ENCODE peak calls at places on chromosomes 4 and X, in ten cellular contexts. One of them, this sample, is unnamed.

GRCh38 chrX:133171962-133172708 is 46.0 kb downstream of the TFDP3 start:
- DNase-seq in astrocyte of the cerebellum: no peak
- DNase-seq in BJ: no peak
- DNase-seq in dorsolateral prefrontal cortex: no peak
- DNase-seq in coronary artery: no peak
- DNase-seq in heart left ventricle: no peak
- DNase-seq in MM.1S: peak
- DNase-seq in lower lobe of right lung: no peak
- DNase-seq in HFF-Myc: no peak
- DNase-seq in cardiac fibroblast: peak
- DNase-seq in this sample: peak

GRCh38 chr4:172485007-172485406 is 671.8 kb downstream of the GALNTL6 start:
- DNase-seq in astrocyte of the cerebellum: no peak
- DNase-seq in BJ: no peak
- DNase-seq in dorsolateral prefrontal cortex: no peak
- DNase-seq in coronary artery: no peak
- DNase-seq in heart left ventricle: no peak
- DNase-seq in MM.1S: no peak
- DNase-seq in lower lobe of right lung: no peak
- DNase-seq in HFF-Myc: no peak
- DNase-seq in cardiac fibroblast: no peak
- DNase-seq in this sample: no peak

GRCh38 chr4:75370582-75370981 is 143.6 kb downstream of the RCHY1 start:
- DNase-seq in astrocyte of the cerebellum: no peak
- DNase-seq in BJ: no peak
- DNase-seq in dorsolateral prefrontal cortex: no peak
- DNase-seq in coronary artery: no peak
- DNase-seq in heart left ventricle: no peak
- DNase-seq in MM.1S: no peak
- DNase-seq in lower lobe of right lung: no peak
- DNase-seq in HFF-Myc: no peak
- DNase-seq in cardiac fibroblast: no peak
- DNase-seq in this sample: no peak

GRCh38 chrX:68834371-68835103 is 5.7 kb downstream of the EFNB1 start:
- DNase-seq in astrocyte of the cerebellum: no peak
- DNase-seq in BJ: no peak
- DNase-seq in dorsolateral prefrontal cortex: no peak
- DNase-seq in coronary artery: peak
- DNase-seq in heart left ventricle: no peak
- DNase-seq in MM.1S: no peak
- DNase-seq in lower lobe of right lung: no peak
- DNase-seq in HFF-Myc: no peak
- DNase-seq in cardiac fibroblast: no peak
- DNase-seq in this sample: no peak

GRCh38 chr4:148998719-148999118 is 556.5 kb upstream of the NR3C2 start:
- DNase-seq in astrocyte of the cerebellum: no peak
- DNase-seq in BJ: no peak
- DNase-seq in dorsolateral prefrontal cortex: no peak
- DNase-seq in coronary artery: no peak
- DNase-seq in heart left ventricle: no peak
- DNase-seq in MM.1S: peak
- DNase-seq in lower lobe of right lung: no peak
- DNase-seq in HFF-Myc: peak
- DNase-seq in cardiac fibroblast: peak
- DNase-seq in this sample: peak

GRCh38 chrX:38117485-38117884 is 103.2 kb downstream of the SRPX start:
- DNase-seq in astrocyte of the cerebellum: peak
- DNase-seq in BJ: no peak
- DNase-seq in dorsolateral prefrontal cortex: no peak
- DNase-seq in coronary artery: no peak
- DNase-seq in heart left ventricle: no peak
- DNase-seq in MM.1S: no peak
- DNase-seq in lower lobe of right lung: no peak
- DNase-seq in HFF-Myc: no peak
- DNase-seq in cardiac fibroblast: peak
- DNase-seq in this sample: peak

GRCh38 chr4:53313510-53313909 is 52.4 kb downstream of the SCFD2 start:
- DNase-seq in astrocyte of the cerebellum: no peak
- DNase-seq in BJ: no peak
- DNase-seq in dorsolateral prefrontal cortex: peak
- DNase-seq in coronary artery: no peak
- DNase-seq in heart left ventricle: no peak
- DNase-seq in MM.1S: no peak
- DNase-seq in lower lobe of right lung: no peak
- DNase-seq in HFF-Myc: no peak
- DNase-seq in cardiac fibroblast: peak
- DNase-seq in this sample: peak

GRCh38 chr4:3266076-3266475 is 17.1 kb downstream of the MSANTD1 start:
- DNase-seq in astrocyte of the cerebellum: no peak
- DNase-seq in BJ: no peak
- DNase-seq in dorsolateral prefrontal cortex: no peak
- DNase-seq in coronary artery: peak
- DNase-seq in heart left ventricle: no peak
- DNase-seq in MM.1S: no peak
- DNase-seq in lower lobe of right lung: no peak
- DNase-seq in HFF-Myc: no peak
- DNase-seq in cardiac fibroblast: no peak
- DNase-seq in this sample: no peak

GRCh38 chr4:134952775-134953174 is 751.2 kb upstream of the PABPC4L start:
- DNase-seq in astrocyte of the cerebellum: no peak
- DNase-seq in BJ: no peak
- DNase-seq in dorsolateral prefrontal cortex: no peak
- DNase-seq in coronary artery: no peak
- DNase-seq in heart left ventricle: no peak
- DNase-seq in MM.1S: no peak
- DNase-seq in lower lobe of right lung: no peak
- DNase-seq in HFF-Myc: no peak
- DNase-seq in cardiac fibroblast: no peak
- DNase-seq in this sample: no peak

GRCh38 chrX:150857453-150857852 is 41.0 kb downstream of the CD99L2 start:
- DNase-seq in astrocyte of the cerebellum: no peak
- DNase-seq in BJ: no peak
- DNase-seq in dorsolateral prefrontal cortex: no peak
- DNase-seq in coronary artery: no peak
- DNase-seq in heart left ventricle: no peak
- DNase-seq in MM.1S: peak
- DNase-seq in lower lobe of right lung: no peak
- DNase-seq in HFF-Myc: no peak
- DNase-seq in cardiac fibroblast: no peak
- DNase-seq in this sample: no peak

GRCh38 chr4:139978692-139979091 is 175.3 kb downstream of the MAML3 start:
- DNase-seq in astrocyte of the cerebellum: no peak
- DNase-seq in BJ: no peak
- DNase-seq in dorsolateral prefrontal cortex: no peak
- DNase-seq in coronary artery: no peak
- DNase-seq in heart left ventricle: no peak
- DNase-seq in MM.1S: peak
- DNase-seq in lower lobe of right lung: no peak
- DNase-seq in HFF-Myc: no peak
- DNase-seq in cardiac fibroblast: no peak
- DNase-seq in this sample: no peak

GRCh38 chr4:159297088-159297487 is 194.2 kb downstream of the RAPGEF2 start:
- DNase-seq in astrocyte of the cerebellum: no peak
- DNase-seq in BJ: no peak
- DNase-seq in dorsolateral prefrontal cortex: no peak
- DNase-seq in coronary artery: no peak
- DNase-seq in heart left ventricle: no peak
- DNase-seq in MM.1S: no peak
- DNase-seq in lower lobe of right lung: no peak
- DNase-seq in HFF-Myc: no peak
- DNase-seq in cardiac fibroblast: no peak
- DNase-seq in this sample: peak

GRCh38 chr4:159303435-159303834 is 200.6 kb downstream of the RAPGEF2 start:
- DNase-seq in astrocyte of the cerebellum: no peak
- DNase-seq in BJ: no peak
- DNase-seq in dorsolateral prefrontal cortex: no peak
- DNase-seq in coronary artery: no peak
- DNase-seq in heart left ventricle: no peak
- DNase-seq in MM.1S: no peak
- DNase-seq in lower lobe of right lung: no peak
- DNase-seq in HFF-Myc: no peak
- DNase-seq in cardiac fibroblast: no peak
- DNase-seq in this sample: no peak

GRCh38 chr4:159296061-159296460 is 193.2 kb downstream of the RAPGEF2 start:
- DNase-seq in astrocyte of the cerebellum: no peak
- DNase-seq in BJ: no peak
- DNase-seq in dorsolateral prefrontal cortex: no peak
- DNase-seq in coronary artery: no peak
- DNase-seq in heart left ventricle: no peak
- DNase-seq in MM.1S: no peak
- DNase-seq in lower lobe of right lung: no peak
- DNase-seq in HFF-Myc: no peak
- DNase-seq in cardiac fibroblast: peak
- DNase-seq in this sample: peak

DNA sequence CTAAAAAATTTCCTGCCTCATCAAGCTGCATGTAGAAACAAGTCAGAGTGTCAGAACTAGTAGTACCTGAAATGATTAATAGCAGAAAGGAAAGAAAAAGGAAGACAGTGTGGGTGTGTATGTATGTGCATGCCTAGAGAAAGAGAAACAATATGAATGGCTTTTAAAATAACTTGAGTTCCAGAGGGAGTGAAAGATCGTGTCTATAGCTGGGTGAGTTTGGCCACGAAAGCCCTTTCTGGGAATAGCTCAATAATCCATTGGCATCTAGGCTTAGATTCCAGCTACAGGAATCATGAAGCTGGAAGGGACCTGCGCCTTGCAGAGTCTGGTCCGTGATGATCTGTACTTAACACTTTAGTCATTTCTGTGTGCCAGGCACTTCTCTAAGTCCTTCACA is 195.6 kb downstream of the RAPGEF2 start:
- DNase-seq in astrocyte of the cerebellum: no peak
- DNase-seq in BJ: no peak
- DNase-seq in dorsolateral prefrontal cortex: no peak
- DNase-seq in coronary artery: no peak
- DNase-seq in heart left ventricle: no peak
- DNase-seq in MM.1S: no peak
- DNase-seq in lower lobe of right lung: no peak
- DNase-seq in HFF-Myc: no peak
- DNase-seq in cardiac fibroblast: peak
- DNase-seq in this sample: peak
- H3K4me3 ChIP-seq in astrocyte of the cerebellum: no peak
- H3K4me3 ChIP-seq in BJ: no peak
- H3K4me3 ChIP-seq in dorsolateral prefrontal cortex: peak
- H3K4me3 ChIP-seq in coronary artery: no peak
- H3K4me3 ChIP-seq in heart left ventricle: no peak
- H3K4me3 ChIP-seq in MM.1S: no peak
- H3K4me3 ChIP-seq in lower lobe of right lung: no peak
- H3K4me3 ChIP-seq in HFF-Myc: no peak
- H3K4me3 ChIP-seq in cardiac fibroblast: no peak
- H3K4me3 ChIP-seq in this sample: no peak

GRCh38 chr4:180057198-180057821 is 2185.9 kb upstream of the TENM3 start:
- DNase-seq in astrocyte of the cerebellum: no peak
- DNase-seq in BJ: no peak
- DNase-seq in dorsolateral prefrontal cortex: no peak
- DNase-seq in coronary artery: no peak
- DNase-seq in heart left ventricle: no peak
- DNase-seq in MM.1S: peak
- DNase-seq in lower lobe of right lung: no peak
- DNase-seq in HFF-Myc: no peak
- DNase-seq in cardiac fibroblast: peak
- DNase-seq in this sample: no peak
- TF ChIP-seq CTCF in astrocyte of the cerebellum: no peak
- TF ChIP-seq CTCF in BJ: no peak
- TF ChIP-seq CTCF in dorsolateral prefrontal cortex: no peak
- TF ChIP-seq CTCF in coronary artery: no peak
- TF ChIP-seq CTCF in heart left ventricle: no peak
- TF ChIP-seq CTCF in MM.1S: peak
- TF ChIP-seq CTCF in lower lobe of right lung: no peak
- TF ChIP-seq CTCF in HFF-Myc: no peak
- TF ChIP-seq CTCF in cardiac fibroblast: no peak
- TF ChIP-seq CTCF in this sample: no peak

GRCh38 chr4:121411151-121411744 is 30.4 kb upstream of the QRFPR start:
- DNase-seq in astrocyte of the cerebellum: no peak
- DNase-seq in BJ: no peak
- DNase-seq in dorsolateral prefrontal cortex: no peak
- DNase-seq in coronary artery: no peak
- DNase-seq in heart left ventricle: no peak
- DNase-seq in MM.1S: no peak
- DNase-seq in lower lobe of right lung: no peak
- DNase-seq in HFF-Myc: no peak
- DNase-seq in cardiac fibroblast: no peak
- DNase-seq in this sample: no peak
- H3K4me3 ChIP-seq in astrocyte of the cerebellum: no peak
- H3K4me3 ChIP-seq in BJ: no peak
- H3K4me3 ChIP-seq in dorsolateral prefrontal cortex: no peak
- H3K4me3 ChIP-seq in coronary artery: no peak
- H3K4me3 ChIP-seq in heart left ventricle: no peak
- H3K4me3 ChIP-seq in MM.1S: no peak
- H3K4me3 ChIP-seq in lower lobe of right lung: no peak
- H3K4me3 ChIP-seq in HFF-Myc: no peak
- H3K4me3 ChIP-seq in cardiac fibroblast: no peak
- H3K4me3 ChIP-seq in this sample: no peak

GRCh38 chr4:7124643-7125442 is 57.0 kb upstream of the GRPEL1 start:
- DNase-seq in astrocyte of the cerebellum: peak
- DNase-seq in BJ: no peak
- DNase-seq in dorsolateral prefrontal cortex: no peak
- DNase-seq in coronary artery: no peak
- DNase-seq in heart left ventricle: peak
- DNase-seq in MM.1S: no peak
- DNase-seq in lower lobe of right lung: no peak
- DNase-seq in HFF-Myc: peak
- DNase-seq in cardiac fibroblast: peak
- DNase-seq in this sample: peak
- TF ChIP-seq CTCF in astrocyte of the cerebellum: peak
- TF ChIP-seq CTCF in BJ: no peak
- TF ChIP-seq CTCF in dorsolateral prefrontal cortex: no peak
- TF ChIP-seq CTCF in coronary artery: no peak
- TF ChIP-seq CTCF in heart left ventricle: no peak
- TF ChIP-seq CTCF in MM.1S: no peak
- TF ChIP-seq CTCF in lower lobe of right lung: no peak
- TF ChIP-seq CTCF in HFF-Myc: no peak
- TF ChIP-seq CTCF in cardiac fibroblast: no peak
- TF ChIP-seq CTCF in this sample: peak

GRCh38 chr4:174928174-174928573 is 10.0 kb downstream of the ADAM29 start:
- DNase-seq in astrocyte of the cerebellum: no peak
- DNase-seq in BJ: no peak
- DNase-seq in dorsolateral prefrontal cortex: no peak
- DNase-seq in coronary artery: no peak
- DNase-seq in heart left ventricle: no peak
- DNase-seq in MM.1S: peak
- DNase-seq in lower lobe of right lung: no peak
- DNase-seq in HFF-Myc: no peak
- DNase-seq in cardiac fibroblast: no peak
- DNase-seq in this sample: no peak
- H3K4me3 ChIP-seq in astrocyte of the cerebellum: no peak
- H3K4me3 ChIP-seq in BJ: no peak
- H3K4me3 ChIP-seq in dorsolateral prefrontal cortex: no peak
- H3K4me3 ChIP-seq in coronary artery: no peak
- H3K4me3 ChIP-seq in heart left ventricle: no peak
- H3K4me3 ChIP-seq in MM.1S: no peak
- H3K4me3 ChIP-seq in lower lobe of right lung: no peak
- H3K4me3 ChIP-seq in HFF-Myc: no peak
- H3K4me3 ChIP-seq in cardiac fibroblast: no peak
- H3K4me3 ChIP-seq in this sample: no peak

GRCh38 chrX:40150503-40150902 is 52.7 kb upstream of the BCOR start:
- DNase-seq in astrocyte of the cerebellum: no peak
- DNase-seq in BJ: no peak
- DNase-seq in dorsolateral prefrontal cortex: no peak
- DNase-seq in coronary artery: no peak
- DNase-seq in heart left ventricle: no peak
- DNase-seq in MM.1S: no peak
- DNase-seq in lower lobe of right lung: no peak
- DNase-seq in HFF-Myc: no peak
- DNase-seq in cardiac fibroblast: no peak
- DNase-seq in this sample: no peak
- TF ChIP-seq CTCF in astrocyte of the cerebellum: no peak
- TF ChIP-seq CTCF in BJ: peak
- TF ChIP-seq CTCF in dorsolateral prefrontal cortex: no peak
- TF ChIP-seq CTCF in coronary artery: no peak
- TF ChIP-seq CTCF in heart left ventricle: no peak
- TF ChIP-seq CTCF in MM.1S: no peak
- TF ChIP-seq CTCF in lower lobe of right lung: no peak
- TF ChIP-seq CTCF in HFF-Myc: no peak
- TF ChIP-seq CTCF in cardiac fibroblast: no peak
- TF ChIP-seq CTCF in this sample: no peak